ENCODE peak calls at places on chromosomes 12 and 14, in nine cellular contexts. C is Peyer's patch, I is esophagus squamous epithelium, Q is K562, X is stomach, D is prostate gland, O is suprapubic skin, Y is IMR-90, K is uterus. B is an unnamed sample.

GRCh38 chr14:104827173-104828055 is 26.5 kb downstream of the ZBTB42 start:
- DNase-seq in O (no peak), I (no peak), C (peak), D (peak), K (peak), Q (peak), Y (peak), X (peak), B (no peak)

GRCh38 chr12:7075931-7076330 is 15.4 kb downstream of the C1S start:
- DNase-seq in X (no peak), D (no peak), I (no peak), O (no peak), C (no peak), Y (peak), Q (no peak), K (no peak), B (no peak)

GRCh38 chr14:41037388-41037787 is 569.3 kb upstream of the LRFN5 start:
- DNase-seq in O (no peak), C (no peak), Y (no peak), X (no peak), Q (no peak), K (no peak), D (no peak), I (no peak), B (no peak)

GRCh38 chr12:1439687-1440086 is 154.7 kb downstream of the FBXL14 start:
- DNase-seq in C (no peak), D (no peak), I (no peak), Q (peak), X (no peak), Y (no peak), K (no peak), O (no peak), B (no peak)

GRCh38 chr14:81169711-81170103 is 51.1 kb downstream of the GTF2A1 start:
- DNase-seq in I (no peak), K (peak), Q (no peak), Y (peak), X (peak), O (peak), D (peak), C (peak), B (no peak)

GRCh38 chr14:72525087-72525909 is 368.6 kb downstream of the DPF3 start:
- DNase-seq in X (no peak), Y (no peak), K (no peak), Q (no peak), C (peak), D (no peak), I (no peak), O (no peak), B (no peak)

GRCh38 chr12:127162902-127163301 is 1104.1 kb upstream of the TMEM132C start:
- DNase-seq in K (no peak), D (no peak), X (no peak), Q (peak), C (peak), O (no peak), Y (peak), I (no peak), B (peak)

GRCh38 chr14:90440592-90440991 is 43.8 kb downstream of the CALM1 start:
- DNase-seq in D (no peak), K (no peak), O (no peak), X (no peak), I (no peak), Y (no peak), Q (no peak), C (no peak), B (no peak)

GRCh38 chr12:7609480-7609879 is 56.2 kb downstream of the APOBEC1 start:
- DNase-seq in C (no peak), K (no peak), D (no peak), I (no peak), O (no peak), Y (peak), Q (no peak), X (no peak), B (no peak)

GRCh38 chr12:89880695-89881350 is 172.2 kb upstream of the ATP2B1 start:
- DNase-seq in Q (no peak), O (no peak), C (peak), I (peak), X (no peak), D (no peak), Y (no peak), K (no peak), B (no peak)

GRCh38 chr14:38549549-38549948 is 293.7 kb upstream of the CLEC14A start:
- DNase-seq in O (no peak), Q (no peak), I (no peak), K (no peak), D (no peak), Y (no peak), X (no peak), C (no peak), B (no peak)

GRCh38 chr12:120581998-120582397 is 796 bp upstream of the POP5 start:
- DNase-seq in Y (peak), Q (no peak), I (no peak), X (no peak), O (no peak), D (no peak), C (no peak), K (no peak), B (no peak)

GRCh38 chr12:80211671-80212070 is 112.3 kb downstream of the OTOGL start:
- DNase-seq in K (no peak), I (no peak), D (no peak), C (no peak), Y (no peak), O (no peak), Q (no peak), X (no peak), B (no peak)

GRCh38 chr12:11885261-11886038 is 185.3 kb upstream of the BCL2L14 start:
- DNase-seq in Q (no peak), Y (peak), D (peak), I (no peak), C (peak), K (no peak), O (no peak), X (peak), B (peak)

GRCh38 chr12:40099423-40099853 is 6.4 kb downstream of the SLC2A13 start:
- DNase-seq in Q (peak), D (no peak), K (no peak), Y (no peak), I (no peak), O (no peak), X (no peak), C (peak), B (no peak)

GRCh38 chr12:45305904-45306303 is 90.0 kb downstream of the ANO6 start:
- DNase-seq in Y (no peak), I (no peak), X (no peak), K (peak), C (no peak), Q (no peak), O (no peak), D (no peak), B (no peak)

GRCh38 chr14:21093769-21094681 is 4.4 kb downstream of the ZNF219 start:
- DNase-seq in Y (no peak), I (no peak), C (no peak), O (no peak), X (no peak), Q (no peak), K (peak), D (no peak), B (no peak)

GRCh38 chr12:64691227-64691792 is 67.9 kb downstream of the GNS start:
- DNase-seq in Q (no peak), Y (no peak), K (no peak), O (no peak), X (no peak), I (no peak), D (no peak), C (no peak), B (no peak)

GRCh38 chr14:23078692-23079116 is 16.2 kb downstream of the ACIN1 start:
- DNase-seq in X (peak), Y (peak), Q (peak), K (peak), C (peak), D (no peak), O (peak), I (no peak), B (peak)

GRCh38 chr12:14263742-14264141 is 101.7 kb upstream of the ATF7IP start:
- DNase-seq in X (no peak), Q (no peak), Y (no peak), D (no peak), C (no peak), K (no peak), O (no peak), I (no peak), B (no peak)

GRCh38 chr12:52851787-52852186 is 3.0 kb upstream of the KRT78 start:
- DNase-seq in D (no peak), I (no peak), C (no peak), O (peak), K (no peak), Y (no peak), X (no peak), Q (no peak), B (no peak)

GRCh38 chr12:4274960-4275868 is 1.7 kb downstream of the CCND2 start:
- DNase-seq in C (no peak), Q (no peak), K (peak), O (no peak), I (no peak), Y (peak), D (no peak), X (no peak), B (no peak)

GRCh38 chr14:85122690-85123089 is 407.3 kb upstream of the FLRT2 start:
- DNase-seq in Q (no peak), C (no peak), D (peak), Y (peak), I (no peak), O (no peak), X (no peak), K (no peak), B (no peak)

GRCh38 chr14:32449640-32450039 is 120.5 kb downstream of the AKAP6 start:
- DNase-seq in C (no peak), X (no peak), Q (no peak), K (no peak), Y (no peak), I (no peak), O (no peak), D (no peak), B (no peak)
- TF ChIP-seq POLR2A in C (no peak), X (no peak), Q (no peak), K (no peak), Y (no peak), I (no peak), O (no peak), D (no peak), B (no peak)

DNA sequence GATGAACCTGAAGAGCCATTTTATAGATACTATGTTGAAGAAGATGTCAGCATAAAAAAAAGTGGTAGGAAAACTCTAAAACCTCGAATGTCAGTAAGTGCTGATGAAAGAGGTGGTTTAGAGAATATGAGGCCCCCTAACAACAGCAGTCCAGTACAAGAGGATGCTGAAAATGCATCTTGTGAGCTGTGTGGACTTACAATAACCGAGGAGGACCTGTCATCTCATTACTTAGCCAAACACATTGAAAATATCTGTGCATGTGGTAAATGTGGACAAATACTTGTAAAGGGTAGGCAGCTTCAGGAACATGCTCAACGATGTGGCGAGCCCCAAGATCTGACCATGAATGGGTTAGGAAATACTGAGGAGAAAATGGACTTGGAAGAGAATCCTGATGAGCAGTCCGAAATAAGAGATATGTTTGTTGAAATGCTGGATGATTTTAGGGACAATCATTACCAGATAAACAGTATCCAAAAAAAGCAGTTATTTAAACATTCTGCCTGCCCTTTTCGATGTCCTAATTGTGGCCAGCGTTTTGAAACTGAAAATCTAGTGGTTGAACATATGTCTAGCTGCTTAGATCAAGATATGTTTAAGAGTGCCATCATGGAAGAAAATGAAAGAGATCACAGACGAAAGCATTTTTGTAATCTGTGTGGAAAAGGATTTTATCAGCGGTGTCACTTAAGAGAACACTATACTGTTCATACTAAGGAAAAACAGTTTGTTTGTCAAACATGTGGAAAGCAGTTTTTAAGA is 17.8 kb upstream of the HSPA2 start:
- DNase-seq in I (no peak), X (no peak), C (no peak), Y (no peak), Q (no peak), K (no peak), D (no peak), O (no peak), B (no peak)
- TF ChIP-seq POLR2A in I (no peak), X (no peak), C (no peak), Y (no peak), Q (no peak), K (no peak), D (no peak), O (no peak), B (no peak)

GRCh38 chr12:46800160-46800559 is 25.6 kb downstream of the SLC38A4 start:
- DNase-seq in D (no peak), I (no peak), Q (no peak), C (no peak), Y (no peak), K (no peak), O (no peak), X (no peak), B (no peak)
- TF ChIP-seq POLR2A in D (no peak), I (no peak), Q (no peak), C (no peak), Y (no peak), K (no peak), O (no peak), X (no peak), B (no peak)

GRCh38 chr14:70907172-70907995 is at the start of gene PCNX1:
- DNase-seq in I (peak), O (peak), D (peak), X (peak), C (peak), K (peak), Y (peak), Q (peak), B (peak)

GRCh38 chr14:70906785-70907171 is 481 bp upstream of the PCNX1 start:
- DNase-seq in O (no peak), Q (no peak), C (no peak), D (peak), X (no peak), Y (no peak), I (no peak), K (no peak), B (no peak)

GRCh38 chr14:70909788-70910614 is 2.7 kb downstream of the PCNX1 start:
- DNase-seq in Y (no peak), C (no peak), X (no peak), D (no peak), K (peak), I (no peak), Q (no peak), O (no peak), B (no peak)

GRCh38 chr14:70908918-70909641 is 1.8 kb downstream of the PCNX1 start:
- DNase-seq in O (no peak), X (no peak), Q (no peak), K (no peak), D (no peak), I (no peak), Y (no peak), C (no peak), B (no peak)

DNA sequence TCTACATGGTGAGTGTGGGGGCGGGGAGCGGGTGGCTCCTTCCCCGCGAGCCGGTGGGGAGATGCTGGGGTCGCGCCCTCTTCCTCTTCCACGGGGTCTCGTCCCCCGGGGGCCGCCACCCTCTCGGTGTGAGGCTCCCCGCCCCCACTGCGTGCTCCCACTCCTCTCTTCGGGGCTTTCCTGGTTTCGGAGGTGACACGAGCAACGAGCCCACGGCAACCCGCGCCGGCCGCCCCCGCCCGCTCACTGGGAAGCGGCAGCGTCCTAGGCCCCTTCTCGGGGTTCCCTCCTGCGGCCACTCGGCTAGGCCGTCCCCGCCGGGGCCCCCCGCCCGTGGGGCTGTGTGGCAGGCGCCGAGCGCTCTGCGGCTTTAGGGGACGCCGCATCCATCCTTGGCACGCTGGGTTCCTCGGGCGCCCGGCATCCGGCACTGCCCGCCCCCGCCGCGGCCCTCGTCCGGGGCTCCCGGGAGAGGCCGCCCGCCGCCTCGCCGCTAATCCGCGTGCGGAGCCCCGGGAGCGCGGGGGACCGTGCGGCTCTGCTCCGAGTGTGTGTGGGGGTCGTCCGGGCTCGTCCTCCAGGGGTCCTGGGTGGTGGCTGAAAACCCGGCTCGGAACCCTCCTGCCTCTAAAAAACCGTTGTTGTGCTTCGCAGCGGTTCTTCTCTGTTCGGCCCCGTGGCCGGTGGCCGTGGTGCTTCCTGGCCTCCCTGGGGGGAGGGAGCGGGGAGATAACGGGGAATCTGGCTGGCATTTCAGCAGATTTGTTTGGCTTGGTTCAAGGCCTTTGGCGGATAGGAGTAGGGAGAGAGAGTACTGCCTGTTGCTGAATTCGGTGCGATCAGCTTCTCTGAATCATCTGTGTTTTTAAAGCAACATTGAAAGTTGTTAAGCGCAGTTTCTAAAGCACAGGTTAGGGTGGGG is 998 bp downstream of the PCNX1 start:
- DNase-seq in C (peak), I (no peak), K (peak), Y (peak), O (peak), D (peak), Q (peak), X (peak), B (peak)
- TF ChIP-seq POLR2A in C (no peak), I (no peak), K (no peak), Y (no peak), O (no peak), D (no peak), Q (no peak), X (no peak), B (no peak)

GRCh38 chr12:129819391-129819790 is 84.4 kb downstream of the TMEM132D start:
- DNase-seq in D (no peak), Q (no peak), Y (no peak), I (no peak), O (no peak), X (no peak), C (no peak), K (no peak), B (no peak)

GRCh38 chr12:129827102-129827873 is 76.5 kb downstream of the TMEM132D start:
- DNase-seq in I (no peak), D (no peak), C (no peak), K (no peak), Y (no peak), X (no peak), O (no peak), Q (no peak), B (no peak)

GRCh38 chr12:129825316-129825715 is 78.5 kb downstream of the TMEM132D start:
- DNase-seq in D (no peak), Q (no peak), O (no peak), I (no peak), C (no peak), X (no peak), Y (no peak), K (no peak), B (no peak)

GRCh38 chr12:129826273-129826672 is 77.6 kb downstream of the TMEM132D start:
- DNase-seq in Q (no peak), C (no peak), Y (no peak), D (no peak), I (no peak), K (no peak), X (no peak), O (no peak), B (no peak)

GRCh38 chr12:129821964-129822363 is 81.9 kb downstream of the TMEM132D start:
- DNase-seq in O (no peak), I (no peak), D (no peak), X (no peak), C (no peak), Y (no peak), K (no peak), Q (no peak), B (no peak)
- TF ChIP-seq POLR2A in O (no peak), I (no peak), D (no peak), X (no peak), C (no peak), Y (no peak), K (no peak), Q (no peak), B (no peak)

B was measured in H54.